ENCODE peak calls at places on chromosomes 11 and 22, in six cellular contexts. O is BE2C; X is prostate gland; F is SJSA1; G is CD8-positive, alpha-beta T cell; U is CD4-positive, alpha-beta memory T cell. L is an unnamed sample. For H3K27me3, the result is how much of the 10 kb centered on the place peaks cover.

GRCh38 chr11:120431633-120432032 is 79.9 kb upstream of the GRIK4 start:
- DNase-seq in O (no peak), X (no peak), F (peak), G (no peak), U (no peak), L (peak)

GRCh38 chr11:43358670-43359431 is at the start of gene TTC17:
- DNase-seq in O (peak), X (peak), F (peak), G (peak), U (peak), L (peak)

GRCh38 chr11:66011785-66012303 is at the start of gene CST6:
- DNase-seq in O (no peak), X (no peak), F (no peak), G (no peak), U (no peak), L (no peak)

GRCh38 chr22:49044776-49045175 is 782.9 kb downstream of the BRD1 start:
- DNase-seq in O (no peak), X (no peak), F (no peak), G (no peak), U (no peak), L (no peak)

GRCh38 chr11:69680688-69681087 is 5.5 kb upstream of the LTO1 start:
- DNase-seq in O (no peak), X (no peak), F (no peak), G (no peak), U (no peak), L (no peak)

GRCh38 chr11:69962152-69962551 is 116.0 kb upstream of the ANO1 start:
- DNase-seq in O (no peak), X (no peak), F (peak), G (no peak), U (no peak), L (no peak)

GRCh38 chr22:50320671-50321325 is 6.0 kb downstream of the DENND6B start:
- DNase-seq in O (no peak), X (no peak), F (no peak), G (no peak), U (no peak), L (no peak)

GRCh38 chr11:35138949-35139881 is at the start of gene CD44:
- DNase-seq in O (peak), X (peak), F (peak), G (peak), U (peak), L (peak)

GRCh38 chr11:86060544-86060943 is 8.3 kb downstream of the PICALM start:
- DNase-seq in O (no peak), X (no peak), F (no peak), G (no peak), U (no peak), L (no peak)

GRCh38 chr11:452203-452744 is 2.2 kb downstream of the PTDSS2 start:
- DNase-seq in O (no peak), X (no peak), F (no peak), G (no peak), U (no peak), L (no peak)

GRCh38 chr22:22178992-22179391 is 65.6 kb upstream of the VPREB1 start:
- DNase-seq in O (no peak), X (no peak), F (no peak), G (no peak), U (no peak), L (no peak)
- H3K27me3 ChIP-seq in O (under half), X (under half), F (under half), G (under half), U (under half), L (under half)

GRCh38 chr11:33256031-33256807 is 962 bp upstream of the HIPK3 start:
- DNase-seq in O (no peak), X (no peak), F (no peak), G (no peak), U (no peak), L (no peak)
- H3K4me3 ChIP-seq in O (peak), X (peak), F (peak), G (peak), U (peak), L (peak)

DNA sequence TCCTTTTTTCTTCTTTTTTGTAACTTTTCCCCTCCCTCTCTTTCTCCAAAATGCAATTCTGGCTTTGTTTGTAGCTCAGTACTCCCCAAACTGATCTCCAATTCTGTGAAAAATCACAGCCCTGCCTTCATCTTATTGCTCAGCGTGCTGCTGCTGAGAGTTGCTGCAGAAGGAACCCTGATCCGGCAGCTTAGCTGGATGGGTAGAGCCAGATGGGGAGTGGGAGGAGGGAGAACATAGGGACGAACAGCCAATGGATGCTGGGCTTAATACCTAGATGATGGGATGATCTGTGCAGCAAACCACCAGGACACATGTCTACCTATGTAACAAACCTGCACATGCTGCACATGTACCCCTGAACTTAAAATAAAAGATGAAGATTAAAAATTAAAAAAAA is 47.5 kb upstream of the E2F8 start:
- DNase-seq in O (no peak), X (no peak), F (no peak), G (no peak), U (no peak), L (no peak)
- H3K27me3 ChIP-seq in O (under half), X (under half), F (under half), G (under half), U (under half), L (under half)

DNA sequence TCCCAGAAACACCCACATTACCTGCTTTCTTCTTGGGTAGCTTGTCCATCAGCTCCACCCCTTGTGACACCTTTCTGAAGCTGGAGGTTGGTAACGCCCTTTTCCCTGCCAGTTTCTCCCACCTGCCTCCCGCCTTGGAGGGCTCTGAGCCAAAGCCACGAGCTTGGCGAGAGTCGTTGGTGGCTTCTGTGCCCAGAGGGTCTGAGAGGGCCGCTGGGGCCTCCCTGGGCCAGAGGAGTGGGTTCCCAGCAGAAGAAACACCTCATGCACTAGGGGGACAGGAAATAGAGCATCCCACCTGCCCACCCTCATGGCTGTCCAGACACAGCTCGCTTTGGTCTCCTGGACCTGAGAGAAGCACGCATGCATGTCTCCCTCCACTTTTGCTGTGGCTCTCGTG is 37.9 kb downstream of the B3GAT1 start:
- DNase-seq in O (no peak), X (no peak), F (no peak), G (no peak), U (no peak), L (no peak)
- H3K4me3 ChIP-seq in O (no peak), X (no peak), F (no peak), G (no peak), U (no peak), L (no peak)

DNA sequence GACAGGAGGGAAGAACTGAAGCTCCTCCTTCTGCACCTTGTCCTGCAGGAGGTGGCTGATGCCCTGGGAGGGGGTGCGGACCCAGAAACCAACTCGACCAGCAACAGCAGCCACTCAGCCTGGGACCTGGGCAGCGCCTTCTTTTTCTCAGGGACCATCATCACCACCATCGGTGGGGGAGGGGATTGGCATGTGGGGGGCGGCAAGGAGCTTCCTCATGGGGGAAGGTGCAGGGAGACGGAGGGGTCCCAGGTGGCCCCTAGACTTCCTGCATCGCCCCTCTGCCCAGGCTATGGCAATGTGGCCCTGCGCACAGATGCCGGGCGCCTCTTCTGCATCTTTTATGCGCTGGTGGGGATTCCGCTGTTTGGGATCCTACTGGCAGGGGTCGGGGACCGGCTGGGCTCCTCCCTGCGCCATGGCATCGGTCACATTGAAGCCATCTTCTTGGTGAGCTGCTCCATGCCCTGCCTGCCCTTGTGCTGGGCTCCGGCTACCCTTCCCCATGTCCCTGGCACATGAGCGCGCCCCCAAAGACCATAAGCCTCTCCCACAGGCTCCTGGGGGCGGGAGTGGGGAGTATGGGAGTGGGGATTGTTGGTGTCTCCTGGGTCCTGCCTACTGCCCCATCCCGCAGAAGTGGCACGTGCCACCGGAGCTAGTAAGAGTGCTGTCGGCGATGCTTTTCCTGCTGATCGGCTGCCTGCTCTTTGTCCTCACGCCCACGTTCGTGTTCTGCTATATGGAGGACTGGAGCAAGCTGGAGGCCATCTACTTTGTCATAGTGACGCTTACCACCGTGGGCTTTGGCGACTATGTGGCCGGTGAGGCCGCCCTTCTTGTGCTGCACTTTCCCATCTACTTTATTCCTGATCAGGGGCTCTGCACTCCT is 3.1 kb upstream of the CATSPERZ start:
- DNase-seq in O (no peak), X (no peak), F (no peak), G (no peak), U (no peak), L (no peak)
- H3K27me3 ChIP-seq in O (half or more), X (under half), F (half or more), G (half or more), U (half or more), L (under half)

DNA sequence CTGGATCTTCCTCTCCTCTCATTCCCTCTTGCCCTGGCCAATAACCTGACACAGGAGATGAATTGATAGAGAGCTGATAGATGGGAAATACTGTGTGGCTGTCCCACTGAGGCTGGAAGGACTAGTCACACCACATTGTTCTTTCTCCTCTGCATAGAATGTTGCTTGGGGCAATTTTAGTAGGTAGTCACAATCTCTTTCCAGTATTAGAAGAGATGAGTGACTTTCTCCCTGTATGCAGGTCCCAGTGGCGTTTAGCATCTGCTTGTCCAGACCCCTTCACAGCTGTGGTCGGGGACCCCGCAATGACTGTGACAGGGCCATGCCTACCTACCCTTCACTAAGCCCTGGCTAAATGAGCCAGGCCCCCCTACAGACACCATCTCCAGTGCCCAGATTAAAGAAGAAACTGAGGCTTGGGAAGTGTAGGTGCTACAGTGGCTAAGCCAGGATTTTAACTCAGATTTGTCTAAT is 24.0 kb upstream of the P2RY2 start:
- DNase-seq in O (no peak), X (no peak), F (no peak), G (no peak), U (no peak), L (no peak)
- H3K4me3 ChIP-seq in O (no peak), X (no peak), F (no peak), G (no peak), U (no peak), L (no peak)

DNA sequence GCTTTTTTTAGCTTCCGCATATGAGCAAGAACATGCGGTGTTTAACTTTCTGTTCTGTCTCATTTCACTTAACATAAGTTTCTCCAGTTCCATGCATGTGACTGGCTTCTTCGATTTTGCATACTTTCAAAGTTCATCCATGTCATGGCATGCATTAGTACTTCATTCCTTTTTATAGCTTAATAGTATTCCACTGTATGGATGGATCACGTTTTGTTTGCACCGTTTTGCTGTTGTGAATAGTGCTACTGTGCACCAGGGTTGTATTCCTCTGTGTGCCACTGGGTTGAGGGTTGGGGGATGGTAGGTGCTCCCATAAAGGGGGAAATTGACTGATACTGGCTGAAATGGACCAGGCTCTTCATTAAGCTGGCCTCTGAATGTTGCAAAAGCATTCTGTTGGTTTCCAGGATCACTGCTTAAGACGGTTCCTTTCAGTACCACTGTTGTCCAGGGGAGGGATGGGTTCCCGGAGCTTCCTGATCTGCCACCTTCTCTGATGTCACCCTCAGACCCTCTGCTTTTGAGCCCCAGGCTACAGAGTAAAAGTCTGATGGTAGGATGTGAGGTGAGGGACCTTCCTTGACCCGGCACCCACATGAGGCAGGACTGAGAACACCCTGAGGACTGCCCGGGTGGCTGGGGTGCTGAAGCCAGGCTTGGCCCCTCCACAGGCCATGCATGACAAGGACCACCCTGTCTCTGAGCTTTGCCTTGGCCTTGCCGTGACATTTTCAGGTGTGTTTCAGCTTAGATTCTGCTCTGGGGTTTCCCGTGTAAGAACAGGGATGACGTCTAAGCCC is 24.4 kb downstream of the DGCR6L start:
- DNase-seq in O (no peak), X (no peak), F (no peak), G (no peak), U (no peak), L (no peak)
- H3K27me3 ChIP-seq in O (under half), X (under half), F (under half), G (under half), U (under half), L (under half)

L was measured in CD4-positive, CD25-positive, alpha-beta regulatory T cell.